ENCODE peak calls at places on chromosomes 12 and 14, in five cellular contexts. K is endothelial cell, H is Panc1, A is esophagus muscularis mucosa, O is choroid plexus epithelial cell. L is an unnamed sample.

GRCh38 chr14:80678436-80678835 is 263.1 kb downstream of the CEP128 start:
- DNase-seq in H (no peak), O (peak; percentile 22), K (no peak), A (no peak), L (no peak)

GRCh38 chr14:70257526-70257925 is 68.8 kb upstream of the SLC8A3 start:
- DNase-seq in O (no peak), K (peak; percentile 28), A (no peak), H (peak; percentile 8), L (no peak)

GRCh38 chr12:116092776-116093175 is 184.7 kb downstream of the MED13L start:
- DNase-seq in A (no peak), K (no peak), H (no peak), O (no peak), L (no peak)

GRCh38 chr14:23056257-23056955 is 914 bp downstream of the CDH24 start:
- DNase-seq in H (no peak), O (peak; percentile 73), A (no peak), K (peak; percentile 85), L (peak; percentile 81)

GRCh38 chr12:38662851-38663250 is 242.5 kb downstream of the CPNE8 start:
- DNase-seq in K (no peak), A (no peak), O (peak; percentile 1), H (no peak), L (no peak)

GRCh38 chr12:10672231-10672868 is 1.5 kb downstream of the STYK1 start:
- DNase-seq in K (no peak), A (no peak), O (no peak), H (no peak), L (no peak)

GRCh38 chr14:23114669-23115491 is 4.2 kb downstream of the CEBPE start:
- DNase-seq in O (peak; percentile 93), A (no peak), K (no peak), H (no peak), L (no peak)

GRCh38 chr14:74620497-74620921 is 8.5 kb upstream of the LTBP2 start:
- DNase-seq in O (peak; percentile 82), H (no peak), A (no peak), K (no peak), L (no peak)

GRCh38 chr14:91380116-91380515 is 37.5 kb downstream of the CCDC88C start:
- DNase-seq in K (no peak), O (no peak), H (no peak), A (no peak), L (no peak)

GRCh38 chr12:58211211-58211610 is 269.8 kb downstream of the ATP23 start:
- DNase-seq in H (no peak), K (no peak), O (no peak), A (no peak), L (no peak)

GRCh38 chr12:101794574-101794973 is 36.2 kb downstream of the GNPTAB start:
- DNase-seq in K (no peak), A (no peak), H (no peak), O (no peak), L (no peak)

GRCh38 chr12:121009744-121010143 is 6.5 kb downstream of the C12orf43 start:
- DNase-seq in H (no peak), O (peak; percentile 75), K (no peak), A (no peak), L (peak; percentile 33)

GRCh38 chr12:27623645-27624044 is 72.6 kb upstream of the REP15 start:
- DNase-seq in O (peak; percentile 61), K (no peak), H (peak; percentile 83), A (no peak), L (no peak)

GRCh38 chr12:81627336-81628189 is 131.6 kb downstream of the PPFIA2 start:
- DNase-seq in O (peak; percentile 79), H (peak; percentile 24), A (no peak), K (peak; percentile 23), L (no peak)

GRCh38 chr14:54642121-54642520 is 75.2 kb downstream of the SAMD4A start:
- DNase-seq in A (no peak), O (no peak), H (no peak), K (no peak), L (no peak)

GRCh38 chr14:54646576-54647130 is 79.7 kb downstream of the SAMD4A start:
- DNase-seq in K (no peak), A (no peak), H (no peak), O (no peak), L (no peak)

GRCh38 chr14:54643696-54644176 is 76.8 kb downstream of the SAMD4A start:
- DNase-seq in H (no peak), K (no peak), O (no peak), A (no peak), L (no peak)

GRCh38 chr14:54640480-54640879 is 73.6 kb downstream of the SAMD4A start:
- DNase-seq in A (no peak), H (no peak), K (no peak), O (no peak), L (no peak)

DNA sequence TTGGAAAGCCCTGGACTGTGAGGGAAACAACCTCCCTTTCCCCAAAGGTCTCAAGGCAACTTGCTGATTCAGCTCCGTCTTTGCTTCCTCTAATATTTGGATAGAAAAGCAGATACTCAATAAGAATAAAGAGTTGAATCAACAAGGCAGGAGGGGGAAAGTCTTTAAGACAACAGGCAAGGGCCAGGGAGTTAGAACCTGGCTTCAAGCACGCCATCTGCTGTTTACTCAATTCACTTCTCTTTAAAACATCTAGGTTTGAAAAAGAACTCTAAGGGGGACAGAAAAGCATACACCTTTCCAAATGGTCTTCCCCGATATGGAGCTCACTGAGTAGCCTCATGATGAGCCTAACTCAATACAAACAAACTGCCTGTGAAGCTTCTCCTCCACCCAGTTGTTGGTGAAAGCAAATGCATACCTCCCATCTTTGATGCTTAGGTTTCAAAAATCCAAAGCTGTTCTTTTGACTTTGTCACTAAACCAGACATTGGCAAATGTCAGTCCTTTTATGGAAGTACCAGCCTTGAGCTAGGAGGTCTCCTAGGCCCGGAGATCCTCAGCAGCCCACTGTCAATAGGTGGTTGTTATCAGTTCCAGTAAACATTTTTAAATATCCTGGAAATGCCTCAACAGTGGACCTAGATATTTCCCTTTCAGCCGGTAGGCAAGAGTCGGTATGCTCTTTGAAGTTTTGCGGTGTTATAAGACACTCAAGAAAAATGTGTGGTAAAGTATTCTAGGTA is 76.2 kb downstream of the SAMD4A start:
- DNase-seq in A (no peak), K (no peak), O (peak; percentile 73), H (no peak), L (no peak)
- TF ChIP-seq CTCF in A (peak; percentile 23), K (no peak), O (peak; percentile 66), H (peak; percentile 47), L (no peak)

GRCh38 chr12:110861729-110862128 is 14.9 kb downstream of the CCDC63 start:
- DNase-seq in A (no peak), H (no peak), K (no peak), O (no peak), L (no peak)
- TF ChIP-seq CTCF in A (no peak), H (peak; percentile 62), K (no peak), O (no peak), L (no peak)

GRCh38 chr14:21206753-21207684 is 51.2 kb upstream of the OR5AU1 start:
- DNase-seq in A (no peak), K (no peak), H (no peak), O (no peak), L (no peak)
- TF ChIP-seq CTCF in A (no peak), K (no peak), H (no peak), O (no peak), L (no peak)

GRCh38 chr14:104076743-104077142 is 8.8 kb upstream of the ASPG start:
- DNase-seq in K (no peak), H (no peak), A (no peak), O (no peak), L (no peak)

GRCh38 chr14:104073764-104074163 is 11.7 kb upstream of the ASPG start:
- DNase-seq in K (no peak), O (no peak), H (no peak), A (no peak), L (no peak)

GRCh38 chr14:104078031-104078455 is 7.5 kb upstream of the ASPG start:
- DNase-seq in O (peak; percentile 94), K (peak; percentile 90), A (no peak), H (peak; percentile 81), L (peak; percentile 90)

GRCh38 chr14:104072586-104072985 is 12.9 kb upstream of the ASPG start:
- DNase-seq in A (no peak), K (no peak), O (no peak), H (no peak), L (no peak)

DNA sequence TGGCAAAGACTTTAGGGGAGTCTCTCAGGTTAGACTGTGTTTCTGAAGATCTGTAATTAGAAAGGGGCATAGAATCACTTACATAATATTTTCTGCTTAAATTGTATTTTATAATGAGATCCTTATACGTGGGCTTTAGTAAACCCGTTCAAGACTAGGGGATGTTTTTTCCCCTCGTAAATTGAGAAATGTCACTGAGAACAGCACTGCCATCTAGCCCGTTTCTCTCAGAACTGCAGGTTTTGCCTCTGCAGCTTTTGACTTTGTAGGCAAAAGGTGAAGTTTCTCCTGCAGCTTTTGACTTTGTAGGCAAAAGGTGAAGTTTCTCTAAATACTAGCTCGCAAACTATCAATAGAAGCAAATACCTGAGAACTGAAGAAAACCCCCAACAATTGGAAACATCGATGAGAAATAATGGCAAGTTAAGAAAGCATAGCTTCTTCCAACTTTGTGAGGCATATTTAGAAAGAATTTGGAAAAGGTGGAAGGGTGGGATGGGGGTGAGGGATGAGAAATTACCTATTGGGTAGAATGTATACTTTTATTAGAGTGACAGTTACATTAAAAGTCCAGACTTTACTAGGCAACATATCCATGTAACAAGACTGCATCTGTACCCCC is 9.9 kb upstream of the ASPG start:
- DNase-seq in A (no peak), H (no peak), O (peak; percentile 44), K (peak; percentile 34), L (no peak)
- TF ChIP-seq CTCF in A (peak; percentile 9), H (peak; percentile 68), O (peak; percentile 72), K (no peak), L (peak; percentile 53)

GRCh38 chr14:99645545-99646505 is 896 bp downstream of the HHIPL1 start:
- DNase-seq in A (no peak), H (no peak), K (no peak), O (no peak), L (no peak)
- TF ChIP-seq CTCF in A (no peak), H (no peak), K (no peak), O (no peak), L (no peak)

DNA sequence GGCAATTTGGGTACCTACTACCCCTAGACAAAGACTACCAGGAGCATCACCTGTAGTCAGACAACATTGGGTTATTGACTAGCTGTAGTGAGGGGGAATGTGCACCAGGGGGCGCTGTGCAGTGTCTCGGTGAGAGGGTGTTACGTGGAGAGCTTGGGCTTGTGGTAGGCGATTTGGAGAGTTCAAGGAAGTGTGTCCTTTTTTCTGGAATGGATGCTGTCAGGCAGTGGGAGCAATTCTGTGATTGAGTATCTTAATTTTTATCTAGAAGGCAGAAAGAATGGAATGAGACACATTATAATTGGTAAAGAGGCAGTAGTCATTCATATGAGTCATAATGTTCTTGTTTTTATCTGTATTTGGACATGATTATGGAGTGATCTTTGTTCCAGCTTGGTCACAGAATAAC is 187.7 kb downstream of the GALC start:
- DNase-seq in K (peak; percentile 63), O (no peak), H (peak; percentile 8), A (no peak), L (peak; percentile 50)
- TF ChIP-seq CTCF in K (peak; percentile 92), O (peak; percentile 13), H (peak; percentile 54), A (peak; percentile 51), L (peak; percentile 45)

GRCh38 chr14:24713404-24713803 is 79.4 kb upstream of the GZMB start:
- DNase-seq in O (no peak), H (no peak), K (no peak), A (peak; percentile 42), L (no peak)

GRCh38 chr14:24712909-24713308 is 78.9 kb upstream of the GZMB start:
- DNase-seq in H (no peak), A (peak; percentile 83), K (no peak), O (no peak), L (no peak)

GRCh38 chr14:24712374-24712773 is 78.4 kb upstream of the GZMB start:
- DNase-seq in H (no peak), O (no peak), A (no peak), K (no peak), L (no peak)

GRCh38 chr14:24708684-24709083 is 74.7 kb upstream of the GZMB start:
- DNase-seq in K (no peak), H (no peak), O (no peak), A (peak; percentile 64), L (no peak)

GRCh38 chr14:24710403-24711063 is 76.5 kb upstream of the GZMB start:
- DNase-seq in O (peak; percentile 78), K (peak; percentile 60), H (no peak), A (peak; percentile 90), L (peak; percentile 68)
- TF ChIP-seq CTCF in O (peak; percentile 88), K (peak; percentile 69), H (peak; percentile 87), A (peak; percentile 84), L (peak; percentile 83)

L was measured in nephron progenitor cell.